ENCODE peak calls at places on chromosomes 6 and 20, in seven cellular contexts. One of them, this sample, is unnamed.

GRCh38 chr6:151358475-151358874 is 32.9 kb downstream of the ZBTB2 start:
- DNase-seq in EL: no peak
- DNase-seq in esophagus squamous epithelium: no peak
- DNase-seq in GM10248: no peak
- DNase-seq in stimulated activated CD4-positive, alpha-beta T cell treated with anti-CD3 and anti-CD28 coated beads, Interleukin-2, amount 100 ng/mL, for 24 hours: no peak
- DNase-seq in left lung: no peak
- DNase-seq in dorsolateral prefrontal cortex: no peak
- DNase-seq in this sample: no peak

GRCh38 chr20:31606928-31607639 is 2.0 kb downstream of the ID1 start:
- DNase-seq in left lung: peak
- DNase-seq in EL: peak
- DNase-seq in stimulated activated CD4-positive, alpha-beta T cell treated with anti-CD3 and anti-CD28 coated beads, Interleukin-2, amount 100 ng/mL, for 24 hours: no peak
- DNase-seq in esophagus squamous epithelium: no peak
- DNase-seq in GM10248: no peak
- DNase-seq in dorsolateral prefrontal cortex: no peak
- DNase-seq in this sample: no peak

GRCh38 chr6:117237561-117237960 is 27.8 kb upstream of the VGLL2 start:
- DNase-seq in left lung: no peak
- DNase-seq in EL: peak
- DNase-seq in dorsolateral prefrontal cortex: no peak
- DNase-seq in esophagus squamous epithelium: no peak
- DNase-seq in GM10248: no peak
- DNase-seq in stimulated activated CD4-positive, alpha-beta T cell treated with anti-CD3 and anti-CD28 coated beads, Interleukin-2, amount 100 ng/mL, for 24 hours: no peak
- DNase-seq in this sample: no peak

GRCh38 chr6:127303917-127304316 is 37.3 kb downstream of the RNF146 start:
- DNase-seq in left lung: no peak
- DNase-seq in EL: no peak
- DNase-seq in stimulated activated CD4-positive, alpha-beta T cell treated with anti-CD3 and anti-CD28 coated beads, Interleukin-2, amount 100 ng/mL, for 24 hours: no peak
- DNase-seq in dorsolateral prefrontal cortex: no peak
- DNase-seq in esophagus squamous epithelium: no peak
- DNase-seq in GM10248: no peak
- DNase-seq in this sample: no peak

GRCh38 chr6:168132531-168133184 is 53.6 kb upstream of the FRMD1 start:
- DNase-seq in left lung: no peak
- DNase-seq in dorsolateral prefrontal cortex: peak
- DNase-seq in EL: peak
- DNase-seq in GM10248: no peak
- DNase-seq in esophagus squamous epithelium: no peak
- DNase-seq in stimulated activated CD4-positive, alpha-beta T cell treated with anti-CD3 and anti-CD28 coated beads, Interleukin-2, amount 100 ng/mL, for 24 hours: no peak
- DNase-seq in this sample: no peak

GRCh38 chr6:45574013-45574412 is 196.3 kb upstream of the SUPT3H start:
- DNase-seq in EL: no peak
- DNase-seq in left lung: no peak
- DNase-seq in esophagus squamous epithelium: no peak
- DNase-seq in stimulated activated CD4-positive, alpha-beta T cell treated with anti-CD3 and anti-CD28 coated beads, Interleukin-2, amount 100 ng/mL, for 24 hours: no peak
- DNase-seq in GM10248: no peak
- DNase-seq in dorsolateral prefrontal cortex: no peak
- DNase-seq in this sample: no peak

GRCh38 chr20:42432931-42433330 is 756.8 kb downstream of the PTPRT start:
- DNase-seq in EL: no peak
- DNase-seq in esophagus squamous epithelium: no peak
- DNase-seq in stimulated activated CD4-positive, alpha-beta T cell treated with anti-CD3 and anti-CD28 coated beads, Interleukin-2, amount 100 ng/mL, for 24 hours: no peak
- DNase-seq in left lung: no peak
- DNase-seq in GM10248: no peak
- DNase-seq in dorsolateral prefrontal cortex: no peak
- DNase-seq in this sample: no peak

GRCh38 chr20:13419445-13419844 is 198.4 kb downstream of the ISM1 start:
- DNase-seq in esophagus squamous epithelium: no peak
- DNase-seq in GM10248: no peak
- DNase-seq in stimulated activated CD4-positive, alpha-beta T cell treated with anti-CD3 and anti-CD28 coated beads, Interleukin-2, amount 100 ng/mL, for 24 hours: no peak
- DNase-seq in EL: no peak
- DNase-seq in dorsolateral prefrontal cortex: no peak
- DNase-seq in left lung: no peak
- DNase-seq in this sample: no peak

GRCh38 chr6:132300323-132300949 is 100.8 kb downstream of the MOXD1 start:
- DNase-seq in EL: peak
- DNase-seq in left lung: no peak
- DNase-seq in dorsolateral prefrontal cortex: no peak
- DNase-seq in esophagus squamous epithelium: no peak
- DNase-seq in stimulated activated CD4-positive, alpha-beta T cell treated with anti-CD3 and anti-CD28 coated beads, Interleukin-2, amount 100 ng/mL, for 24 hours: no peak
- DNase-seq in GM10248: peak
- DNase-seq in this sample: no peak